ENCODE peak calls at places on chromosome 16, in eight cellular contexts. M is hepatic stellate cell; G is cardiac fibroblast; S is NCI-H345; V is activated naive CD8-positive, alpha-beta T cell treated with anti-CD3 and anti-CD28 coated beads, Interleukin-2, amount 50 U/mL, for 24 hours; N is AG08396; O is stimulated activated effector memory CD8-positive, alpha-beta T cell treated with anti-CD3 and anti-CD28 coated beads, Interleukin-12 subunit alpha, Interleukin-12 subunit beta, amount 100 ng/mL, for 72 hours; U is stimulated activated CD8-positive, alpha-beta memory T cell treated with anti-CD3 and anti-CD28 coated beads, Interleukin-7, amount 100 ng/mL, for 1 hour. Q is an unnamed sample.
A peak's percentile ranks its signal among the peaks of the same experiment; 100 is the strongest.

GRCh38 chr16:89599451-89599858 is 14.0 kb upstream of the DPEP1 start:
- DNase-seq in M (no peak), G (no peak), S (peak; percentile 11), V (peak; percentile 55), N (no peak), O (no peak), U (no peak), Q (no peak)

GRCh38 chr16:13926507-13926906 is 6.6 kb downstream of the ERCC4 start:
- DNase-seq in M (no peak), G (no peak), S (no peak), V (no peak), N (no peak), O (no peak), U (no peak), Q (no peak)

GRCh38 chr16:2523801-2524231 is 3.6 kb downstream of the AMDHD2 start:
- DNase-seq in M (no peak), G (no peak), S (no peak), V (no peak), N (no peak), O (no peak), U (no peak), Q (no peak)

GRCh38 chr16:13988038-13988437 is 68.1 kb downstream of the ERCC4 start:
- DNase-seq in M (no peak), G (no peak), S (no peak), V (no peak), N (no peak), O (no peak), U (no peak), Q (no peak)

GRCh38 chr16:85430523-85431381 is 182.4 kb upstream of the GSE1 start:
- DNase-seq in M (no peak), G (no peak), S (no peak), V (peak; percentile 0), N (no peak), O (no peak), U (no peak), Q (no peak)

GRCh38 chr16:75062135-75062943 is 54.2 kb downstream of the LDHD start:
- DNase-seq in M (no peak), G (peak; percentile 47), S (no peak), V (no peak), N (peak; percentile 43), O (no peak), U (no peak), Q (no peak)

GRCh38 chr16:1318268-1318545 is 8.8 kb downstream of the UBE2I start:
- DNase-seq in M (no peak), G (no peak), S (no peak), V (no peak), N (no peak), O (no peak), U (no peak), Q (no peak)

GRCh38 chr16:65065031-65065430 is 56.8 kb downstream of the CDH11 start:
- DNase-seq in M (no peak), G (no peak), S (no peak), V (no peak), N (no peak), O (no peak), U (no peak), Q (no peak)

GRCh38 chr16:4945560-4946502 is 8.9 kb upstream of the PPL start:
- DNase-seq in M (no peak), G (peak; percentile 18), S (no peak), V (no peak), N (no peak), O (no peak), U (no peak), Q (no peak)

GRCh38 chr16:63938661-63939060 is 1183.2 kb downstream of the CDH11 start:
- DNase-seq in M (no peak), G (peak; percentile 10), S (no peak), V (no peak), N (no peak), O (no peak), U (no peak), Q (no peak)

GRCh38 chr16:64121473-64121872 is 1000.4 kb downstream of the CDH11 start:
- DNase-seq in M (no peak), G (peak; percentile 74), S (no peak), V (no peak), N (no peak), O (no peak), U (no peak), Q (no peak)

GRCh38 chr16:24635900-24636610 is 93.4 kb upstream of the TNRC6A start:
- DNase-seq in M (peak; percentile 74), G (peak; percentile 95), S (peak; percentile 59), V (no peak), N (peak; percentile 87), O (no peak), U (no peak), Q (no peak)

GRCh38 chr16:83928341-83929055 is 24.5 kb upstream of the OSGIN1 start:
- DNase-seq in M (peak; percentile 68), G (peak; percentile 73), S (no peak), V (no peak), N (peak; percentile 84), O (no peak), U (no peak), Q (no peak)

GRCh38 chr16:50284131-50284911 is 18.0 kb downstream of the ADCY7 start:
- DNase-seq in M (no peak), G (no peak), S (no peak), V (no peak), N (no peak), O (no peak), U (no peak), Q (no peak)

GRCh38 chr16:10612649-10613179 is 32.3 kb upstream of the EMP2 start:
- DNase-seq in M (no peak), G (no peak), S (no peak), V (no peak), N (no peak), O (no peak), U (no peak), Q (no peak)

GRCh38 chr16:75251280-75252048 is at the start of gene BCAR1:
- DNase-seq in M (peak; percentile 94), G (peak; percentile 81), S (peak; percentile 75), V (peak; percentile 32), N (peak; percentile 92), O (no peak), U (no peak), Q (no peak)

GRCh38 chr16:9092282-9092962 is 978 bp downstream of the HAPSTR1 start:
- DNase-seq in M (no peak), G (no peak), S (peak; percentile 31), V (peak; percentile 64), N (peak; percentile 31), O (peak; percentile 44), U (no peak), Q (peak; percentile 65)

Q was measured in activated B cell treated with CpG ODN at 0.5 μM for 24 hours.